ENCODE peak calls at places on chromosomes 1 and 21, in ten cellular contexts. One of them, this sample, is unnamed.

GRCh38 chr1:32464716-32465540 is at the start of gene ZBTB8B:
- DNase-seq in breast epithelium: peak
- DNase-seq in OCI-M1: no peak
- DNase-seq in fibroblast of the conjunctiva: peak
- DNase-seq in C1 segment of cervical spinal cord: peak
- DNase-seq in iPS-NIHi11: peak
- DNase-seq in CD4-positive, CD25-positive, alpha-beta regulatory T cell: no peak
- DNase-seq in prostate gland: peak
- DNase-seq in NCI-H2081: peak
- DNase-seq in left ventricle myocardium inferior: peak
- DNase-seq in this sample: peak

GRCh38 chr1:8866792-8867415 is 11.6 kb downstream of the ENO1 start:
- DNase-seq in breast epithelium: no peak
- DNase-seq in OCI-M1: no peak
- DNase-seq in fibroblast of the conjunctiva: no peak
- DNase-seq in C1 segment of cervical spinal cord: no peak
- DNase-seq in iPS-NIHi11: no peak
- DNase-seq in CD4-positive, CD25-positive, alpha-beta regulatory T cell: no peak
- DNase-seq in prostate gland: no peak
- DNase-seq in NCI-H2081: no peak
- DNase-seq in left ventricle myocardium inferior: no peak
- DNase-seq in this sample: no peak

GRCh38 chr1:167107456-167107855 is 13.6 kb downstream of the STYXL2 start:
- DNase-seq in breast epithelium: no peak
- DNase-seq in OCI-M1: no peak
- DNase-seq in fibroblast of the conjunctiva: no peak
- DNase-seq in C1 segment of cervical spinal cord: no peak
- DNase-seq in iPS-NIHi11: no peak
- DNase-seq in CD4-positive, CD25-positive, alpha-beta regulatory T cell: no peak
- DNase-seq in prostate gland: no peak
- DNase-seq in NCI-H2081: no peak
- DNase-seq in left ventricle myocardium inferior: no peak
- DNase-seq in this sample: no peak

GRCh38 chr1:185040333-185040732 is 5.0 kb upstream of the RNF2 start:
- DNase-seq in breast epithelium: no peak
- DNase-seq in OCI-M1: no peak
- DNase-seq in fibroblast of the conjunctiva: no peak
- DNase-seq in C1 segment of cervical spinal cord: no peak
- DNase-seq in iPS-NIHi11: no peak
- DNase-seq in CD4-positive, CD25-positive, alpha-beta regulatory T cell: no peak
- DNase-seq in prostate gland: no peak
- DNase-seq in NCI-H2081: peak
- DNase-seq in left ventricle myocardium inferior: no peak
- DNase-seq in this sample: no peak

GRCh38 chr1:24867064-24867870 is 62.8 kb downstream of the RUNX3 start:
- DNase-seq in breast epithelium: no peak
- DNase-seq in OCI-M1: no peak
- DNase-seq in fibroblast of the conjunctiva: no peak
- DNase-seq in C1 segment of cervical spinal cord: no peak
- DNase-seq in iPS-NIHi11: no peak
- DNase-seq in CD4-positive, CD25-positive, alpha-beta regulatory T cell: no peak
- DNase-seq in prostate gland: no peak
- DNase-seq in NCI-H2081: no peak
- DNase-seq in left ventricle myocardium inferior: no peak
- DNase-seq in this sample: no peak

GRCh38 chr21:36735724-36736310 is 36.9 kb downstream of the SIM2 start:
- DNase-seq in breast epithelium: no peak
- DNase-seq in OCI-M1: no peak
- DNase-seq in fibroblast of the conjunctiva: no peak
- DNase-seq in C1 segment of cervical spinal cord: no peak
- DNase-seq in iPS-NIHi11: no peak
- DNase-seq in CD4-positive, CD25-positive, alpha-beta regulatory T cell: no peak
- DNase-seq in prostate gland: no peak
- DNase-seq in NCI-H2081: no peak
- DNase-seq in left ventricle myocardium inferior: no peak
- DNase-seq in this sample: no peak

GRCh38 chr1:46747683-46748288 is 28.9 kb upstream of the EFCAB14 start:
- DNase-seq in breast epithelium: peak
- DNase-seq in OCI-M1: peak
- DNase-seq in fibroblast of the conjunctiva: peak
- DNase-seq in C1 segment of cervical spinal cord: no peak
- DNase-seq in iPS-NIHi11: peak
- DNase-seq in CD4-positive, CD25-positive, alpha-beta regulatory T cell: no peak
- DNase-seq in prostate gland: peak
- DNase-seq in NCI-H2081: peak
- DNase-seq in left ventricle myocardium inferior: no peak
- DNase-seq in this sample: no peak

GRCh38 chr21:43361127-43361492 is 65.8 kb downstream of the SIK1 start:
- DNase-seq in breast epithelium: peak
- DNase-seq in OCI-M1: peak
- DNase-seq in fibroblast of the conjunctiva: no peak
- DNase-seq in C1 segment of cervical spinal cord: no peak
- DNase-seq in iPS-NIHi11: no peak
- DNase-seq in CD4-positive, CD25-positive, alpha-beta regulatory T cell: no peak
- DNase-seq in prostate gland: peak
- DNase-seq in NCI-H2081: no peak
- DNase-seq in left ventricle myocardium inferior: peak
- DNase-seq in this sample: no peak

GRCh38 chr1:109517337-109517736 is 7.8 kb upstream of the AMIGO1 start:
- DNase-seq in breast epithelium: no peak
- DNase-seq in OCI-M1: no peak
- DNase-seq in fibroblast of the conjunctiva: no peak
- DNase-seq in C1 segment of cervical spinal cord: no peak
- DNase-seq in iPS-NIHi11: no peak
- DNase-seq in CD4-positive, CD25-positive, alpha-beta regulatory T cell: no peak
- DNase-seq in prostate gland: no peak
- DNase-seq in NCI-H2081: no peak
- DNase-seq in left ventricle myocardium inferior: no peak
- DNase-seq in this sample: no peak

GRCh38 chr1:111193712-111194480 is 6.5 kb downstream of the DENND2D start:
- DNase-seq in breast epithelium: no peak
- DNase-seq in OCI-M1: no peak
- DNase-seq in fibroblast of the conjunctiva: no peak
- DNase-seq in C1 segment of cervical spinal cord: no peak
- DNase-seq in iPS-NIHi11: no peak
- DNase-seq in CD4-positive, CD25-positive, alpha-beta regulatory T cell: no peak
- DNase-seq in prostate gland: no peak
- DNase-seq in NCI-H2081: no peak
- DNase-seq in left ventricle myocardium inferior: no peak
- DNase-seq in this sample: no peak

GRCh38 chr1:69523032-69523431 is 44.7 kb upstream of the LRRC7 start:
- DNase-seq in breast epithelium: no peak
- DNase-seq in OCI-M1: peak
- DNase-seq in fibroblast of the conjunctiva: no peak
- DNase-seq in C1 segment of cervical spinal cord: no peak
- DNase-seq in iPS-NIHi11: no peak
- DNase-seq in CD4-positive, CD25-positive, alpha-beta regulatory T cell: no peak
- DNase-seq in prostate gland: no peak
- DNase-seq in NCI-H2081: no peak
- DNase-seq in left ventricle myocardium inferior: no peak
- DNase-seq in this sample: no peak

GRCh38 chr21:42820513-42821465 is 58.5 kb downstream of the WDR4 start:
- DNase-seq in breast epithelium: peak
- DNase-seq in OCI-M1: no peak
- DNase-seq in fibroblast of the conjunctiva: no peak
- DNase-seq in C1 segment of cervical spinal cord: no peak
- DNase-seq in iPS-NIHi11: no peak
- DNase-seq in CD4-positive, CD25-positive, alpha-beta regulatory T cell: no peak
- DNase-seq in prostate gland: no peak
- DNase-seq in NCI-H2081: no peak
- DNase-seq in left ventricle myocardium inferior: no peak
- DNase-seq in this sample: no peak

GRCh38 chr1:20037877-20038276 is 32.1 kb upstream of the PLA2G5 start:
- DNase-seq in breast epithelium: no peak
- DNase-seq in OCI-M1: peak
- DNase-seq in fibroblast of the conjunctiva: no peak
- DNase-seq in C1 segment of cervical spinal cord: no peak
- DNase-seq in iPS-NIHi11: no peak
- DNase-seq in CD4-positive, CD25-positive, alpha-beta regulatory T cell: no peak
- DNase-seq in prostate gland: no peak
- DNase-seq in NCI-H2081: no peak
- DNase-seq in left ventricle myocardium inferior: no peak
- DNase-seq in this sample: no peak

GRCh38 chr1:85894651-85895050 is 186.4 kb upstream of the ZNHIT6 start:
- DNase-seq in breast epithelium: no peak
- DNase-seq in OCI-M1: peak
- DNase-seq in fibroblast of the conjunctiva: peak
- DNase-seq in C1 segment of cervical spinal cord: no peak
- DNase-seq in iPS-NIHi11: peak
- DNase-seq in CD4-positive, CD25-positive, alpha-beta regulatory T cell: no peak
- DNase-seq in prostate gland: no peak
- DNase-seq in NCI-H2081: no peak
- DNase-seq in left ventricle myocardium inferior: no peak
- DNase-seq in this sample: no peak

GRCh38 chr1:60035925-60036324 is 37.6 kb downstream of the C1orf87 start:
- DNase-seq in breast epithelium: no peak
- DNase-seq in OCI-M1: no peak
- DNase-seq in fibroblast of the conjunctiva: no peak
- DNase-seq in C1 segment of cervical spinal cord: no peak
- DNase-seq in iPS-NIHi11: peak
- DNase-seq in CD4-positive, CD25-positive, alpha-beta regulatory T cell: no peak
- DNase-seq in prostate gland: no peak
- DNase-seq in NCI-H2081: no peak
- DNase-seq in left ventricle myocardium inferior: no peak
- DNase-seq in this sample: no peak

GRCh38 chr21:45889115-45889708 is 92.4 kb upstream of the COL6A1 start:
- DNase-seq in breast epithelium: no peak
- DNase-seq in OCI-M1: no peak
- DNase-seq in fibroblast of the conjunctiva: no peak
- DNase-seq in C1 segment of cervical spinal cord: no peak
- DNase-seq in iPS-NIHi11: no peak
- DNase-seq in CD4-positive, CD25-positive, alpha-beta regulatory T cell: no peak
- DNase-seq in prostate gland: no peak
- DNase-seq in NCI-H2081: no peak
- DNase-seq in left ventricle myocardium inferior: no peak
- DNase-seq in this sample: no peak

GRCh38 chr1:210464519-210465039 is 135.9 kb downstream of the HHAT start:
- DNase-seq in breast epithelium: no peak
- DNase-seq in OCI-M1: no peak
- DNase-seq in fibroblast of the conjunctiva: no peak
- DNase-seq in C1 segment of cervical spinal cord: no peak
- DNase-seq in iPS-NIHi11: no peak
- DNase-seq in CD4-positive, CD25-positive, alpha-beta regulatory T cell: no peak
- DNase-seq in prostate gland: no peak
- DNase-seq in NCI-H2081: peak
- DNase-seq in left ventricle myocardium inferior: no peak
- DNase-seq in this sample: no peak

GRCh38 chr1:90386899-90387334 is 330.2 kb downstream of the BARHL2 start:
- DNase-seq in breast epithelium: no peak
- DNase-seq in OCI-M1: no peak
- DNase-seq in fibroblast of the conjunctiva: no peak
- DNase-seq in C1 segment of cervical spinal cord: no peak
- DNase-seq in iPS-NIHi11: no peak
- DNase-seq in CD4-positive, CD25-positive, alpha-beta regulatory T cell: no peak
- DNase-seq in prostate gland: no peak
- DNase-seq in NCI-H2081: no peak
- DNase-seq in left ventricle myocardium inferior: no peak
- DNase-seq in this sample: no peak

GRCh38 chr1:224617410-224618361 is 1.6 kb downstream of the CNIH3 start:
- DNase-seq in breast epithelium: no peak
- DNase-seq in OCI-M1: no peak
- DNase-seq in fibroblast of the conjunctiva: no peak
- DNase-seq in C1 segment of cervical spinal cord: no peak
- DNase-seq in iPS-NIHi11: no peak
- DNase-seq in CD4-positive, CD25-positive, alpha-beta regulatory T cell: no peak
- DNase-seq in prostate gland: no peak
- DNase-seq in NCI-H2081: no peak
- DNase-seq in left ventricle myocardium inferior: no peak
- DNase-seq in this sample: no peak

GRCh38 chr1:118984086-118984989 is 3.8 kb downstream of the TBX15 start:
- DNase-seq in breast epithelium: no peak
- DNase-seq in OCI-M1: no peak
- DNase-seq in fibroblast of the conjunctiva: no peak
- DNase-seq in C1 segment of cervical spinal cord: no peak
- DNase-seq in iPS-NIHi11: peak
- DNase-seq in CD4-positive, CD25-positive, alpha-beta regulatory T cell: no peak
- DNase-seq in prostate gland: no peak
- DNase-seq in NCI-H2081: no peak
- DNase-seq in left ventricle myocardium inferior: no peak
- DNase-seq in this sample: no peak

GRCh38 chr1:155884028-155884950 is 24.9 kb downstream of the SYT11 start:
- DNase-seq in breast epithelium: no peak
- DNase-seq in OCI-M1: peak
- DNase-seq in fibroblast of the conjunctiva: no peak
- DNase-seq in C1 segment of cervical spinal cord: no peak
- DNase-seq in iPS-NIHi11: no peak
- DNase-seq in CD4-positive, CD25-positive, alpha-beta regulatory T cell: no peak
- DNase-seq in prostate gland: peak
- DNase-seq in NCI-H2081: no peak
- DNase-seq in left ventricle myocardium inferior: no peak
- DNase-seq in this sample: no peak

GRCh38 chr1:211515090-211516023 is 23.4 kb upstream of the RD3 start:
- DNase-seq in breast epithelium: peak
- DNase-seq in OCI-M1: peak
- DNase-seq in fibroblast of the conjunctiva: peak
- DNase-seq in C1 segment of cervical spinal cord: peak
- DNase-seq in iPS-NIHi11: peak
- DNase-seq in CD4-positive, CD25-positive, alpha-beta regulatory T cell: peak
- DNase-seq in prostate gland: peak
- DNase-seq in NCI-H2081: peak
- DNase-seq in left ventricle myocardium inferior: peak
- DNase-seq in this sample: peak

GRCh38 chr1:109249654-109250401 is 489 bp downstream of the CELSR2 start:
- DNase-seq in breast epithelium: no peak
- DNase-seq in OCI-M1: peak
- DNase-seq in fibroblast of the conjunctiva: no peak
- DNase-seq in C1 segment of cervical spinal cord: no peak
- DNase-seq in iPS-NIHi11: peak
- DNase-seq in CD4-positive, CD25-positive, alpha-beta regulatory T cell: no peak
- DNase-seq in prostate gland: no peak
- DNase-seq in NCI-H2081: no peak
- DNase-seq in left ventricle myocardium inferior: no peak
- DNase-seq in this sample: no peak

GRCh38 chr1:107626075-107626796 is 338.7 kb downstream of the VAV3 start:
- DNase-seq in breast epithelium: no peak
- DNase-seq in OCI-M1: no peak
- DNase-seq in fibroblast of the conjunctiva: no peak
- DNase-seq in C1 segment of cervical spinal cord: no peak
- DNase-seq in iPS-NIHi11: no peak
- DNase-seq in CD4-positive, CD25-positive, alpha-beta regulatory T cell: no peak
- DNase-seq in prostate gland: peak
- DNase-seq in NCI-H2081: no peak
- DNase-seq in left ventricle myocardium inferior: no peak
- DNase-seq in this sample: no peak

GRCh38 chr1:19336543-19336942 is 24.4 kb downstream of the SLC66A1 start:
- DNase-seq in breast epithelium: no peak
- DNase-seq in OCI-M1: no peak
- DNase-seq in fibroblast of the conjunctiva: no peak
- DNase-seq in C1 segment of cervical spinal cord: no peak
- DNase-seq in iPS-NIHi11: no peak
- DNase-seq in CD4-positive, CD25-positive, alpha-beta regulatory T cell: no peak
- DNase-seq in prostate gland: no peak
- DNase-seq in NCI-H2081: no peak
- DNase-seq in left ventricle myocardium inferior: no peak
- DNase-seq in this sample: no peak

GRCh38 chr1:2636733-2637132 is 3.9 kb upstream of the MMEL1 start:
- DNase-seq in breast epithelium: peak
- DNase-seq in OCI-M1: peak
- DNase-seq in fibroblast of the conjunctiva: no peak
- DNase-seq in C1 segment of cervical spinal cord: no peak
- DNase-seq in iPS-NIHi11: no peak
- DNase-seq in CD4-positive, CD25-positive, alpha-beta regulatory T cell: no peak
- DNase-seq in prostate gland: no peak
- DNase-seq in NCI-H2081: no peak
- DNase-seq in left ventricle myocardium inferior: no peak
- DNase-seq in this sample: no peak

GRCh38 chr1:218775476-218776170 is 398.1 kb upstream of the LYPLAL1 start:
- DNase-seq in breast epithelium: no peak
- DNase-seq in OCI-M1: no peak
- DNase-seq in fibroblast of the conjunctiva: no peak
- DNase-seq in C1 segment of cervical spinal cord: no peak
- DNase-seq in iPS-NIHi11: no peak
- DNase-seq in CD4-positive, CD25-positive, alpha-beta regulatory T cell: no peak
- DNase-seq in prostate gland: no peak
- DNase-seq in NCI-H2081: no peak
- DNase-seq in left ventricle myocardium inferior: no peak
- DNase-seq in this sample: no peak

GRCh38 chr1:221759436-221759835 is 17.5 kb upstream of the DUSP10 start:
- DNase-seq in breast epithelium: no peak
- DNase-seq in OCI-M1: no peak
- DNase-seq in fibroblast of the conjunctiva: no peak
- DNase-seq in C1 segment of cervical spinal cord: no peak
- DNase-seq in iPS-NIHi11: no peak
- DNase-seq in CD4-positive, CD25-positive, alpha-beta regulatory T cell: no peak
- DNase-seq in prostate gland: no peak
- DNase-seq in NCI-H2081: no peak
- DNase-seq in left ventricle myocardium inferior: no peak
- DNase-seq in this sample: no peak